ENCODE peak calls at places on chromosomes 4 and X, in ten cellular contexts. One of them, this sample, is unnamed.

GRCh38 chrX:45774961-45775360 is 574.3 kb upstream of the DIPK2B start:
- DNase-seq in IMR-90: peak; percentile 81
- DNase-seq in sigmoid colon: peak; percentile 68
- DNase-seq in spleen: no peak
- DNase-seq in right lobe of liver: no peak
- DNase-seq in body of pancreas: no peak
- DNase-seq in gastrocnemius medialis: no peak
- DNase-seq in A549: no peak
- DNase-seq in ovary: peak; percentile 31
- DNase-seq in K562: no peak
- DNase-seq in this sample: peak; percentile 70

GRCh38 chr4:2925931-2926860 is 37.0 kb downstream of the NOP14 start:
- DNase-seq in IMR-90: no peak
- DNase-seq in sigmoid colon: no peak
- DNase-seq in spleen: peak; percentile 58
- DNase-seq in right lobe of liver: peak; percentile 37
- DNase-seq in body of pancreas: no peak
- DNase-seq in gastrocnemius medialis: no peak
- DNase-seq in A549: no peak
- DNase-seq in ovary: no peak
- DNase-seq in K562: no peak
- DNase-seq in this sample: peak; percentile 13

GRCh38 chrX:153582896-153583295 is 16.0 kb downstream of the CCNQ start:
- DNase-seq in IMR-90: peak; percentile 37
- DNase-seq in sigmoid colon: no peak
- DNase-seq in spleen: peak; percentile 90
- DNase-seq in right lobe of liver: no peak
- DNase-seq in body of pancreas: peak; percentile 43
- DNase-seq in gastrocnemius medialis: no peak
- DNase-seq in A549: no peak
- DNase-seq in ovary: no peak
- DNase-seq in K562: peak; percentile 50
- DNase-seq in this sample: no peak

GRCh38 chr4:176193126-176193525 is 2.3 kb downstream of the SPATA4 start:
- DNase-seq in IMR-90: peak; percentile 65
- DNase-seq in sigmoid colon: no peak
- DNase-seq in spleen: no peak
- DNase-seq in right lobe of liver: no peak
- DNase-seq in body of pancreas: no peak
- DNase-seq in gastrocnemius medialis: no peak
- DNase-seq in A549: no peak
- DNase-seq in ovary: no peak
- DNase-seq in K562: no peak
- DNase-seq in this sample: no peak

GRCh38 chrX:71095971-71096701 is 485 bp downstream of the FOXO4 start:
- DNase-seq in IMR-90: peak; percentile 30
- DNase-seq in sigmoid colon: no peak
- DNase-seq in spleen: peak; percentile 83
- DNase-seq in right lobe of liver: no peak
- DNase-seq in body of pancreas: no peak
- DNase-seq in gastrocnemius medialis: peak; percentile 50
- DNase-seq in A549: no peak
- DNase-seq in ovary: no peak
- DNase-seq in K562: peak; percentile 77
- DNase-seq in this sample: no peak

GRCh38 chr4:38231626-38232025 is 271.4 kb downstream of the PTTG2 start:
- DNase-seq in IMR-90: no peak
- DNase-seq in sigmoid colon: no peak
- DNase-seq in spleen: no peak
- DNase-seq in right lobe of liver: no peak
- DNase-seq in body of pancreas: no peak
- DNase-seq in gastrocnemius medialis: no peak
- DNase-seq in A549: no peak
- DNase-seq in ovary: no peak
- DNase-seq in K562: no peak
- DNase-seq in this sample: no peak

GRCh38 chr4:37664696-37665095 is 21.5 kb downstream of the RELL1 start:
- DNase-seq in IMR-90: no peak
- DNase-seq in sigmoid colon: no peak
- DNase-seq in spleen: no peak
- DNase-seq in right lobe of liver: no peak
- DNase-seq in body of pancreas: no peak
- DNase-seq in gastrocnemius medialis: no peak
- DNase-seq in A549: no peak
- DNase-seq in ovary: no peak
- DNase-seq in K562: no peak
- DNase-seq in this sample: no peak

GRCh38 chr4:2843909-2844584 is 403 bp downstream of the ADD1 start:
- DNase-seq in IMR-90: peak; percentile 24
- DNase-seq in sigmoid colon: peak; percentile 82
- DNase-seq in spleen: peak; percentile 90
- DNase-seq in right lobe of liver: peak; percentile 64
- DNase-seq in body of pancreas: peak; percentile 55
- DNase-seq in gastrocnemius medialis: no peak
- DNase-seq in A549: peak; percentile 15
- DNase-seq in ovary: peak; percentile 57
- DNase-seq in K562: no peak
- DNase-seq in this sample: peak; percentile 52

GRCh38 chrX:11381464-11381863 is 88.3 kb downstream of the AMELX start:
- DNase-seq in IMR-90: peak; percentile 63
- DNase-seq in sigmoid colon: peak; percentile 71
- DNase-seq in spleen: no peak
- DNase-seq in right lobe of liver: no peak
- DNase-seq in body of pancreas: peak; percentile 46
- DNase-seq in gastrocnemius medialis: peak; percentile 3
- DNase-seq in A549: peak; percentile 46
- DNase-seq in ovary: peak; percentile 23
- DNase-seq in K562: peak; percentile 31
- DNase-seq in this sample: no peak

GRCh38 chr4:87399148-87399547 is 8.2 kb upstream of the HSD17B11 start:
- DNase-seq in IMR-90: no peak
- DNase-seq in sigmoid colon: no peak
- DNase-seq in spleen: no peak
- DNase-seq in right lobe of liver: no peak
- DNase-seq in body of pancreas: peak; percentile 32
- DNase-seq in gastrocnemius medialis: no peak
- DNase-seq in A549: no peak
- DNase-seq in ovary: no peak
- DNase-seq in K562: no peak
- DNase-seq in this sample: no peak

GRCh38 chrX:110454336-110454735 is 95.7 kb downstream of the RTL9 start:
- DNase-seq in IMR-90: no peak
- DNase-seq in sigmoid colon: no peak
- DNase-seq in spleen: no peak
- DNase-seq in right lobe of liver: no peak
- DNase-seq in body of pancreas: no peak
- DNase-seq in gastrocnemius medialis: no peak
- DNase-seq in A549: no peak
- DNase-seq in ovary: no peak
- DNase-seq in K562: no peak
- DNase-seq in this sample: no peak

GRCh38 chrX:1077140-1077539 is 135.3 kb downstream of the CRLF2 start:
- DNase-seq in IMR-90: no peak
- DNase-seq in sigmoid colon: no peak
- DNase-seq in spleen: no peak
- DNase-seq in right lobe of liver: no peak
- DNase-seq in body of pancreas: no peak
- DNase-seq in gastrocnemius medialis: no peak
- DNase-seq in A549: no peak
- DNase-seq in ovary: no peak
- DNase-seq in K562: no peak
- DNase-seq in this sample: no peak

GRCh38 chrX:106912864-106913263 is 7.3 kb upstream of the CLDN2 start:
- DNase-seq in IMR-90: peak; percentile 57
- DNase-seq in sigmoid colon: no peak
- DNase-seq in spleen: no peak
- DNase-seq in right lobe of liver: no peak
- DNase-seq in body of pancreas: no peak
- DNase-seq in gastrocnemius medialis: no peak
- DNase-seq in A549: no peak
- DNase-seq in ovary: no peak
- DNase-seq in K562: no peak
- DNase-seq in this sample: no peak

GRCh38 chr4:4640692-4641091 is 98.8 kb upstream of the STX18 start:
- DNase-seq in IMR-90: no peak
- DNase-seq in sigmoid colon: no peak
- DNase-seq in spleen: no peak
- DNase-seq in right lobe of liver: no peak
- DNase-seq in body of pancreas: no peak
- DNase-seq in gastrocnemius medialis: no peak
- DNase-seq in A549: no peak
- DNase-seq in ovary: no peak
- DNase-seq in K562: no peak
- DNase-seq in this sample: no peak

GRCh38 chrX:86066998-86067397 is 19.6 kb upstream of the CHM start:
- DNase-seq in IMR-90: no peak
- DNase-seq in sigmoid colon: no peak
- DNase-seq in spleen: no peak
- DNase-seq in right lobe of liver: no peak
- DNase-seq in body of pancreas: no peak
- DNase-seq in gastrocnemius medialis: no peak
- DNase-seq in A549: peak; percentile 16
- DNase-seq in ovary: no peak
- DNase-seq in K562: no peak
- DNase-seq in this sample: no peak

DNA sequence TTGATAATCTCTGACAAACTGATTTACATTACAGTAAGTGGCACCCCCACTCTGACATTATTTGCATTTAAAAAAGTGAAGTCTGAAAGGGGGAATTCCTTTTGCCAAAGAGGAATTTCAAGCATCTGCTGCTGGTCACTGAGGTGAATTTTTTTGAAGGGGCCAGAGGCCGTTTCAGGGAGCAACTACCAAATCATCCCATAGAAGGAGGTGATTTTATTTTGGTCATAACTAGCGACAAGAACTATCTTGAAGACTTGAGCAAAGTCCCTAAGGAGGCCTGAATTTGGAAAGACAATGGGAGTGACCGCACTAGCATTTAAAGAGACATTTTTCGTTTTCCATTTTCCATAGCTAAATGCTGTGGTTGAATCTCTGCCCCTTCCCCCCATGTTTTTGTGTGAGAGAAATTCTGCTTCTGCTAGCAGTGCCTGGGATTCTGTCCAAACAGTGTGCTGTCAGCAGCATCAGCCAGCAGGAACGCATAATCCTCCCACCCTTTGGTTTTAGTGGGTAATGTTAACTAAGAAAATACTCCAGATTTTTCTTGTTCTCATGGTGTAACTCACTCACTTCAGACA is 110.1 kb upstream of the MED14 start:
- DNase-seq in IMR-90: peak; percentile 95
- DNase-seq in sigmoid colon: no peak
- DNase-seq in spleen: no peak
- DNase-seq in right lobe of liver: no peak
- DNase-seq in body of pancreas: peak; percentile 30
- DNase-seq in gastrocnemius medialis: no peak
- DNase-seq in A549: no peak
- DNase-seq in ovary: peak; percentile 49
- DNase-seq in K562: no peak
- DNase-seq in this sample: peak; percentile 29
- H3K4me3 ChIP-seq in IMR-90: peak overlapping the region; percentile 36
- H3K4me3 ChIP-seq in sigmoid colon: no peak overlapping the region
- H3K4me3 ChIP-seq in spleen: no peak overlapping the region
- H3K4me3 ChIP-seq in right lobe of liver: no peak overlapping the region
- H3K4me3 ChIP-seq in body of pancreas: no peak overlapping the region
- H3K4me3 ChIP-seq in gastrocnemius medialis: no peak overlapping the region
- H3K4me3 ChIP-seq in A549: no peak overlapping the region
- H3K4me3 ChIP-seq in ovary: no peak overlapping the region
- H3K4me3 ChIP-seq in K562: no peak overlapping the region
- H3K4me3 ChIP-seq in this sample: no peak overlapping the region

GRCh38 chrX:65667503-65668355 is at the start of gene MSN:
- DNase-seq in IMR-90: peak; percentile 35
- DNase-seq in sigmoid colon: peak; percentile 88
- DNase-seq in spleen: peak; percentile 96
- DNase-seq in right lobe of liver: peak; percentile 80
- DNase-seq in body of pancreas: peak; percentile 64
- DNase-seq in gastrocnemius medialis: peak; percentile 60
- DNase-seq in A549: peak; percentile 76
- DNase-seq in ovary: peak; percentile 70
- DNase-seq in K562: peak; percentile 84
- DNase-seq in this sample: peak; percentile 72
- TF ChIP-seq POLR2A in IMR-90: peak; percentile 80
- TF ChIP-seq POLR2A in sigmoid colon: peak; percentile 44
- TF ChIP-seq POLR2A in spleen: peak; percentile 38
- TF ChIP-seq POLR2A in right lobe of liver: peak; percentile 76
- TF ChIP-seq POLR2A in body of pancreas: peak; percentile 60
- TF ChIP-seq POLR2A in gastrocnemius medialis: peak; percentile 72
- TF ChIP-seq POLR2A in A549: peak; percentile 79
- TF ChIP-seq POLR2A in ovary: peak; percentile 32
- TF ChIP-seq POLR2A in K562: peak; percentile 82
- TF ChIP-seq POLR2A in this sample: peak; percentile 49

GRCh38 chr4:131603705-131604104 is 1545.4 kb upstream of the PCDH10 start:
- DNase-seq in IMR-90: no peak
- DNase-seq in sigmoid colon: no peak
- DNase-seq in spleen: no peak
- DNase-seq in right lobe of liver: no peak
- DNase-seq in body of pancreas: no peak
- DNase-seq in gastrocnemius medialis: no peak
- DNase-seq in A549: no peak
- DNase-seq in ovary: no peak
- DNase-seq in K562: no peak
- DNase-seq in this sample: no peak
- H3K4me3 ChIP-seq in IMR-90: no peak overlapping the region
- H3K4me3 ChIP-seq in sigmoid colon: no peak overlapping the region
- H3K4me3 ChIP-seq in spleen: no peak overlapping the region
- H3K4me3 ChIP-seq in right lobe of liver: no peak overlapping the region
- H3K4me3 ChIP-seq in body of pancreas: no peak overlapping the region
- H3K4me3 ChIP-seq in gastrocnemius medialis: no peak overlapping the region
- H3K4me3 ChIP-seq in A549: no peak overlapping the region
- H3K4me3 ChIP-seq in ovary: no peak overlapping the region
- H3K4me3 ChIP-seq in K562: no peak overlapping the region
- H3K4me3 ChIP-seq in this sample: no peak overlapping the region

DNA sequence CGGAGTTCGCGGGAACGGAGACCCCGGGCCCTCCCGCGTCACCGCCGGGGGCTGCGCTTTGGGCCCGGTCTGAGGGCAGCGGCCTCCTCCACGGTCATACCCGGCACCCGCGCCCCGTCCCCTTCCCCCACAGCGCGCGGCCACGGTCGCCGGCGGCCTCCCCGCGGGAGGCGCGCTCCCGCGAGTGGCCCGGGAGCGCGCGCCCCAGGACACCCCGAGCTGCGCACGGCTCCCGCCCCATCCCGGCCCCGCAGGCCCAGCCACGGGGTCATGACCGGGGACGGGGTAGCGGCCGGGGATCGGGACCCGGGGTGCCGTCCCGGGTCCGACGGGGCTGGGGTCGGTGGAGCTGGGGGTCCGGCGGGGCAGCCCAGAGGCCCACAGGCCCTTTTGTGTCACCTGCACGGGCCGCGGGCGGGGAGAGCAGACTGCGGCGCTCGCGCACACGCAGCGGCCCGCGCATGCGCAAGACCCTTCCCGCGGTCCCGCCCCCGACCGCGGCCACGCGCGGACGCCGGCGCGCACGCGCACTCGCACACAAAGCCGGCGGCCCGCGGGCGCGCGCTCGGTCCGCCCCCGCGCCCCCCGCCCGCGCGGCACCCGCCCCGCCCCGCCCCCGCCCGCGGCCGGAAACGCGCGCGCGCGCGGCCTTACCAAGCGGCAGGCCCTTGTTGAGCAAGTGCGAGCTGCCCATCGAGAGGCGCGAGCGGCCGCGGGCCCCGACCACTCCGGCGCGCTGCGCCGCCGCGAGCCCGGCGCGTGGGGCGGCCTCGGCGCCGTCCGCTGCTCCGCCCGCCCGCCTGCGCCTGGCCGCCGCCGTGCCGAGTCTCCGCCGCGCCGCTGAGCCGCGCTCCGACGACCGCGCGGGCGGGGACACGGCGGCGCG is at the start of gene CTBP1:
- DNase-seq in IMR-90: peak; percentile 83
- DNase-seq in sigmoid colon: peak; percentile 90
- DNase-seq in spleen: peak; percentile 95
- DNase-seq in right lobe of liver: peak; percentile 82
- DNase-seq in body of pancreas: peak; percentile 77
- DNase-seq in gastrocnemius medialis: peak; percentile 52
- DNase-seq in A549: peak; percentile 81
- DNase-seq in ovary: peak; percentile 80
- DNase-seq in K562: peak; percentile 95
- DNase-seq in this sample: peak; percentile 84
- TF ChIP-seq POLR2A in IMR-90: peak; percentile 23
- TF ChIP-seq POLR2A in sigmoid colon: no peak
- TF ChIP-seq POLR2A in spleen: no peak
- TF ChIP-seq POLR2A in right lobe of liver: peak; percentile 80
- TF ChIP-seq POLR2A in body of pancreas: peak; percentile 48
- TF ChIP-seq POLR2A in gastrocnemius medialis: peak; percentile 87
- TF ChIP-seq POLR2A in A549: peak; percentile 49
- TF ChIP-seq POLR2A in ovary: peak; percentile 59
- TF ChIP-seq POLR2A in K562: peak; percentile 68
- TF ChIP-seq POLR2A in this sample: peak; percentile 77

This sample was measured in uterus.